ENCODE peak calls at places on chromosomes 16 and 17, in four cellular contexts. One of them, this sample, is unnamed.

GRCh38 chr16:72878301-72879269 is 169.3 kb downstream of the ZFHX3 start:
- DNase-seq in GM12878: no peak
- DNase-seq in IMR-90: peak
- DNase-seq in K562: no peak
- DNase-seq in this sample: no peak

GRCh38 chr17:76553163-76553908 is 13.5 kb downstream of the PRCD start:
- DNase-seq in GM12878: no peak
- DNase-seq in IMR-90: no peak
- DNase-seq in K562: no peak
- DNase-seq in this sample: no peak

GRCh38 chr17:10226930-10227695 is 28.7 kb upstream of the GAS7 start:
- DNase-seq in GM12878: no peak
- DNase-seq in IMR-90: peak
- DNase-seq in K562: peak
- DNase-seq in this sample: peak

GRCh38 chr17:8122923-8123694 is 797 bp downstream of the HES7 start:
- DNase-seq in GM12878: no peak
- DNase-seq in IMR-90: peak
- DNase-seq in K562: peak
- DNase-seq in this sample: peak

GRCh38 chr17:63910096-63910495 is 962 bp downstream of the CSHL1 start:
- DNase-seq in GM12878: no peak
- DNase-seq in IMR-90: no peak
- DNase-seq in K562: no peak
- DNase-seq in this sample: no peak

GRCh38 chr17:38739305-38739704 is 8.8 kb downstream of the PCGF2 start:
- DNase-seq in GM12878: no peak
- DNase-seq in IMR-90: no peak
- DNase-seq in K562: no peak
- DNase-seq in this sample: no peak

GRCh38 chr17:40952675-40953074 is 14.1 kb downstream of the KRT39 start:
- DNase-seq in GM12878: no peak
- DNase-seq in IMR-90: peak
- DNase-seq in K562: no peak
- DNase-seq in this sample: peak

GRCh38 chr16:68229431-68230175 is 6.3 kb downstream of the ESRP2 start:
- DNase-seq in GM12878: no peak
- DNase-seq in IMR-90: peak
- DNase-seq in K562: peak
- DNase-seq in this sample: peak

GRCh38 chr16:13795131-13795530 is 124.8 kb upstream of the ERCC4 start:
- DNase-seq in GM12878: no peak
- DNase-seq in IMR-90: no peak
- DNase-seq in K562: no peak
- DNase-seq in this sample: no peak

GRCh38 chr16:14409563-14409962 is 220.5 kb downstream of the PARN start:
- DNase-seq in GM12878: no peak
- DNase-seq in IMR-90: peak
- DNase-seq in K562: no peak
- DNase-seq in this sample: peak

GRCh38 chr16:54734156-54734555 is 196.5 kb upstream of the IRX5 start:
- DNase-seq in GM12878: no peak
- DNase-seq in IMR-90: no peak
- DNase-seq in K562: no peak
- DNase-seq in this sample: no peak

GRCh38 chr16:30116291-30117207 is 3.2 kb upstream of the GDPD3 start:
- DNase-seq in GM12878: no peak
- DNase-seq in IMR-90: no peak
- DNase-seq in K562: no peak
- DNase-seq in this sample: no peak

GRCh38 chr17:39926135-39926587 is 1.2 kb downstream of the ORMDL3 start:
- DNase-seq in GM12878: no peak
- DNase-seq in IMR-90: no peak
- DNase-seq in K562: no peak
- DNase-seq in this sample: no peak

GRCh38 chr17:72518810-72519597 is 398.2 kb downstream of the SOX9 start:
- DNase-seq in GM12878: no peak
- DNase-seq in IMR-90: no peak
- DNase-seq in K562: no peak
- DNase-seq in this sample: peak

GRCh38 chr16:48963306-48963705 is 318.3 kb downstream of the CBLN1 start:
- DNase-seq in GM12878: no peak
- DNase-seq in IMR-90: peak
- DNase-seq in K562: no peak
- DNase-seq in this sample: peak

GRCh38 chr17:7046127-7046724 is 2.3 kb upstream of the SLC16A11 start:
- DNase-seq in GM12878: no peak
- DNase-seq in IMR-90: no peak
- DNase-seq in K562: no peak
- DNase-seq in this sample: no peak

GRCh38 chr17:76161619-76162222 is 20.7 kb upstream of the FOXJ1 start:
- DNase-seq in GM12878: no peak
- DNase-seq in IMR-90: no peak
- DNase-seq in K562: peak
- DNase-seq in this sample: no peak

GRCh38 chr17:44400226-44400847 is 10.9 kb upstream of the ITGA2B start:
- DNase-seq in GM12878: no peak
- DNase-seq in IMR-90: peak
- DNase-seq in K562: peak
- DNase-seq in this sample: peak

GRCh38 chr16:9370071-9370491 is 278.6 kb downstream of the HAPSTR1 start:
- DNase-seq in GM12878: no peak
- DNase-seq in IMR-90: no peak
- DNase-seq in K562: no peak
- DNase-seq in this sample: no peak

GRCh38 chr16:54240180-54241125 is 46.1 kb downstream of the IRX3 start:
- DNase-seq in GM12878: no peak
- DNase-seq in IMR-90: no peak
- DNase-seq in K562: no peak
- DNase-seq in this sample: no peak

GRCh38 chr17:76262732-76263344 is 2.3 kb upstream of the UBALD2 start:
- DNase-seq in GM12878: no peak
- DNase-seq in IMR-90: no peak
- DNase-seq in K562: no peak
- DNase-seq in this sample: no peak

GRCh38 chr17:18026408-18026776 is 12.6 kb downstream of the ATPAF2 start:
- DNase-seq in GM12878: no peak
- DNase-seq in IMR-90: peak
- DNase-seq in K562: no peak
- DNase-seq in this sample: no peak

GRCh38 chr16:23857256-23857891 is 21.6 kb downstream of the PRKCB start:
- DNase-seq in GM12878: no peak
- DNase-seq in IMR-90: no peak
- DNase-seq in K562: peak
- DNase-seq in this sample: no peak

GRCh38 chr16:74291577-74292208 is 4.9 kb upstream of the PSMD7 start:
- DNase-seq in GM12878: no peak
- DNase-seq in IMR-90: peak
- DNase-seq in K562: peak
- DNase-seq in this sample: no peak

GRCh38 chr16:28884045-28884444 is 5.8 kb downstream of the ATP2A1 start:
- DNase-seq in GM12878: no peak
- DNase-seq in IMR-90: no peak
- DNase-seq in K562: no peak
- DNase-seq in this sample: no peak

DNA sequence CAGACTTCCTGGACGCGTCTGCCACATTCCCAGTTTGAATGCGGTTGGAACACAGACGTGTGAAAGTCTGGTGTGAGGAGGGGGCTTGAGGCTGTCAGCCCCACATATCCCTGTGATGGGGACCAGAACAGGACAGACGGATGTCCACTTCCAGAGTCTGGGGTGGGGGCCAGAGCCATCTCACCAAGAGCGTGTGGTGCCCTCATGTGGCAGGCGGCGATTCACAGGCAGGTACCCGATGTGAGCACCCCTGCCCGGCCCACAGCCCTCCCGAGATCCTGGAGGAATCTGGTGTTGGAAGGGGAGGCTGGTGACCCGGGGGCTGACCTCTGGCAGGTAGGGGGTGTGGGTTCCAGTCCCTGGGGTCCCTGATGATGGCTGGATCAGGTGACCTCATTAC is 51.5 kb downstream of the ENGASE start:
- DNase-seq in GM12878: no peak
- DNase-seq in IMR-90: no peak
- DNase-seq in K562: peak
- DNase-seq in this sample: no peak
- TF ChIP-seq ELK1 in GM12878: no peak
- TF ChIP-seq ELK1 in IMR-90: no peak
- TF ChIP-seq ELK1 in K562: no peak
- TF ChIP-seq ELK1 in this sample: no peak

DNA sequence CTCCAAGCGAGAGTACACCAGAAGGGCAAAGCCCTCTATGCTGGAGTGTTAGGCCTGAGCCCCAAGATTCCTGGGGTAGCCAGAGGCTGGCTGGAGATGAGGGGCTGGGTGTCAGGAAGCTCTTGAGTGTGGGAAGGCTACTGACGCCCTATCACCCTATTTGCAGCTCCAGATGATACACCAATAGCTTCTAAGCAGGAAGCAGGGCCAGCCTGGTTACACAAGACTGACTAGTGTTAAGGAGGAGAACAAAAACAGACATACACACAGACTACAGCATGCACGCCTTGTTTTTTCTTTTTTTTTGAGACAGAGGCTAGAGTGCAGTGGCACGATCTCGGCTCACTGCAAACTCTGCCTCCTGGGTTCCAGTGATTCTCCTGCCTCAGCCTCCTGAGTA is 15.9 kb downstream of the POLR3K start:
- DNase-seq in GM12878: no peak
- DNase-seq in IMR-90: no peak
- DNase-seq in K562: no peak
- DNase-seq in this sample: no peak
- TF ChIP-seq ELK1 in GM12878: no peak
- TF ChIP-seq ELK1 in IMR-90: no peak
- TF ChIP-seq ELK1 in K562: no peak
- TF ChIP-seq ELK1 in this sample: no peak

GRCh38 chr16:86222965-86223551 is 287.3 kb upstream of the FOXF1 start:
- DNase-seq in GM12878: no peak
- DNase-seq in IMR-90: peak
- DNase-seq in K562: no peak
- DNase-seq in this sample: no peak
- TF ChIP-seq ELK1 in GM12878: no peak
- TF ChIP-seq ELK1 in IMR-90: no peak
- TF ChIP-seq ELK1 in K562: no peak
- TF ChIP-seq ELK1 in this sample: no peak

DNA sequence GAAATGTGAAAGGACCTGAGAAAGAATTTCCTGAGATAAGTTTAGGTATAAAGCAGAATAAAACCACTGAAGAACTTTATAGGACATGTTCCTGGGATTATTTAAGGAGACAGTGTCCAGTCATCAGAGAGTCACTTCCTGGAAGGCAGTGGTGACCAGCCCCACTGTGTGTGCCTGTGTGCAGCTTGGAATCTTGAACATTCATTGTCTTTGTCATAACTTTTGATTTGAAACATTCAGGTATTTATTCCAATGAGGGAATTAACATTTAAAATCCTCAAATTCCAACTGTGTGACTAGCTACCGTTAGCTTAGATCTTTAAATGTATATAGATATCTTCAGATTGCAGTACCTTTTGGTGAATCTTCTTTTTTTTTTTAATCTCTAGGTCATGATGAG is 61.7 kb upstream of the MRC2 start:
- DNase-seq in GM12878: no peak
- DNase-seq in IMR-90: peak
- DNase-seq in K562: no peak
- DNase-seq in this sample: peak
- TF ChIP-seq ELK1 in GM12878: no peak
- TF ChIP-seq ELK1 in IMR-90: no peak
- TF ChIP-seq ELK1 in K562: no peak
- TF ChIP-seq ELK1 in this sample: no peak